ENCODE peak calls at places on chromosomes 3 and 15, in five cellular contexts. One of them, this sample, is unnamed.

GRCh38 chr15:88021601-88022000 is 234.9 kb downstream of the NTRK3 start:
- DNase-seq in neuronal stem cell: no peak
- DNase-seq in H1: no peak
- DNase-seq in H9: no peak
- DNase-seq in IMR-90: no peak
- DNase-seq in this sample: no peak

GRCh38 chr3:72310028-72310987 is 525.4 kb upstream of the PROK2 start:
- DNase-seq in IMR-90: peak
- DNase-seq in H9: no peak
- DNase-seq in H1: no peak
- DNase-seq in neuronal stem cell: no peak
- DNase-seq in this sample: peak

GRCh38 chr15:68335655-68336054 is 58.1 kb downstream of the FEM1B start:
- DNase-seq in H1: no peak
- DNase-seq in neuronal stem cell: no peak
- DNase-seq in H9: no peak
- DNase-seq in IMR-90: no peak
- DNase-seq in this sample: no peak

GRCh38 chr3:83849331-83849730 is 1109.5 kb upstream of the CADM2 start:
- DNase-seq in H1: no peak
- DNase-seq in H9: no peak
- DNase-seq in IMR-90: no peak
- DNase-seq in neuronal stem cell: no peak
- DNase-seq in this sample: no peak

GRCh38 chr3:19436746-19437145 is 288.4 kb downstream of the KCNH8 start:
- DNase-seq in H1: no peak
- DNase-seq in IMR-90: no peak
- DNase-seq in H9: no peak
- DNase-seq in neuronal stem cell: no peak
- DNase-seq in this sample: no peak

GRCh38 chr15:85284497-85284896 is 95.9 kb upstream of the AKAP13 start:
- DNase-seq in neuronal stem cell: no peak
- DNase-seq in H9: no peak
- DNase-seq in H1: no peak
- DNase-seq in IMR-90: no peak
- DNase-seq in this sample: no peak

GRCh38 chr15:88144921-88145320 is 111.6 kb downstream of the NTRK3 start:
- DNase-seq in IMR-90: no peak
- DNase-seq in H1: no peak
- DNase-seq in H9: no peak
- DNase-seq in neuronal stem cell: no peak
- DNase-seq in this sample: no peak

GRCh38 chr15:100612539-100612938 is 10.2 kb downstream of the ASB7 start:
- DNase-seq in neuronal stem cell: no peak
- DNase-seq in IMR-90: no peak
- DNase-seq in H1: no peak
- DNase-seq in H9: no peak
- DNase-seq in this sample: no peak

GRCh38 chr15:36966704-36967103 is 133.6 kb downstream of the MEIS2 start:
- DNase-seq in IMR-90: no peak
- DNase-seq in neuronal stem cell: no peak
- DNase-seq in H9: no peak
- DNase-seq in H1: no peak
- DNase-seq in this sample: no peak

GRCh38 chr3:189307963-189308362 is 136.2 kb downstream of the TPRG1 start:
- DNase-seq in H9: no peak
- DNase-seq in IMR-90: no peak
- DNase-seq in neuronal stem cell: no peak
- DNase-seq in H1: no peak
- DNase-seq in this sample: no peak

GRCh38 chr3:189303584-189303983 is 131.8 kb downstream of the TPRG1 start:
- DNase-seq in H1: no peak
- DNase-seq in IMR-90: no peak
- DNase-seq in H9: no peak
- DNase-seq in neuronal stem cell: no peak
- DNase-seq in this sample: peak

GRCh38 chr3:189304465-189305341 is 132.9 kb downstream of the TPRG1 start:
- DNase-seq in neuronal stem cell: no peak
- DNase-seq in H9: peak
- DNase-seq in H1: peak
- DNase-seq in IMR-90: no peak
- DNase-seq in this sample: peak

GRCh38 chr3:189308594-189308993 is 136.8 kb downstream of the TPRG1 start:
- DNase-seq in IMR-90: no peak
- DNase-seq in H1: no peak
- DNase-seq in H9: no peak
- DNase-seq in neuronal stem cell: no peak
- DNase-seq in this sample: no peak

GRCh38 chr3:189305412-189305811 is 133.6 kb downstream of the TPRG1 start:
- DNase-seq in IMR-90: no peak
- DNase-seq in H1: no peak
- DNase-seq in H9: no peak
- DNase-seq in neuronal stem cell: no peak
- DNase-seq in this sample: no peak
- H3K18ac ChIP-seq in IMR-90: no peak
- H3K18ac ChIP-seq in H1: no peak
- H3K18ac ChIP-seq in H9: no peak
- H3K18ac ChIP-seq in neuronal stem cell: no peak
- H3K18ac ChIP-seq in this sample: no peak

GRCh38 chr3:59540696-59541095 is 490.9 kb upstream of the CFAP20DC start:
- DNase-seq in H9: no peak
- DNase-seq in IMR-90: no peak
- DNase-seq in neuronal stem cell: no peak
- DNase-seq in H1: no peak
- DNase-seq in this sample: no peak
- H3K4me2 ChIP-seq in H9: peak
- H3K4me2 ChIP-seq in IMR-90: peak
- H3K4me2 ChIP-seq in neuronal stem cell: no peak
- H3K4me2 ChIP-seq in H1: peak
- H3K4me2 ChIP-seq in this sample: peak

GRCh38 chr3:194204036-194204792 is 68.3 kb downstream of the HES1 start:
- DNase-seq in IMR-90: no peak
- DNase-seq in H1: peak
- DNase-seq in neuronal stem cell: peak
- DNase-seq in H9: peak
- DNase-seq in this sample: no peak

GRCh38 chr3:194204793-194205065 is 68.8 kb downstream of the HES1 start:
- DNase-seq in IMR-90: no peak
- DNase-seq in neuronal stem cell: no peak
- DNase-seq in H9: no peak
- DNase-seq in H1: no peak
- DNase-seq in this sample: no peak

GRCh38 chr3:194203482-194204035 is 67.6 kb downstream of the HES1 start:
- DNase-seq in IMR-90: no peak
- DNase-seq in neuronal stem cell: no peak
- DNase-seq in H9: peak
- DNase-seq in H1: peak
- DNase-seq in this sample: no peak

GRCh38 chr3:194206375-194206774 is 70.4 kb downstream of the HES1 start:
- DNase-seq in H9: no peak
- DNase-seq in neuronal stem cell: no peak
- DNase-seq in IMR-90: peak
- DNase-seq in H1: no peak
- DNase-seq in this sample: no peak

DNA sequence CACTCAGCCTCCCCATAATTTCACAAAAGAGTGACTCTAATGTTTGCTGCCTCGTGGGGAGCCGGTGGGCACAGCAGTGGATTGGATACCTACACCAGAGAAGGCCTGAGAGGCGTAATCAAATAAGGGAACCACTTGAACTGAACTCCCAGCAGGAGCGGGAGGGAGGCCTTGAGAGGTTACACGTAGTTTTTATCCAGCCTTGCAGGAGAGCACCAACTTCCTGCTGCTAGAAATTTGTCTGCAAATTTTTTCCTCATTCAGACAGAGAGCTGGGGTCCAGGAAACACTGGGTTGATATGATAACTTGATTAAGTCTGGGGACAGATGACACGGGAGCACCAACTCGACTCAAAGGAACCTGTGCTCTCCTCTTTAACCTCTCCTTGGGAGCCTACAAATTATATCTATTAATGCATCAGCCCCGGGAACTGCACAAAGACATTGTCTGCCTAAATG is 69.8 kb downstream of the HES1 start:
- DNase-seq in IMR-90: no peak
- DNase-seq in H9: peak
- DNase-seq in neuronal stem cell: no peak
- DNase-seq in H1: peak
- DNase-seq in this sample: no peak
- H3K14ac ChIP-seq in IMR-90: no peak
- H3K14ac ChIP-seq in H9: no peak
- H3K14ac ChIP-seq in neuronal stem cell: no peak
- H3K14ac ChIP-seq in H1: no peak
- H3K14ac ChIP-seq in this sample: no peak

GRCh38 chr3:130649061-130649654 is 97.5 kb downstream of the PIK3R4 start:
- DNase-seq in H9: no peak
- DNase-seq in IMR-90: no peak
- DNase-seq in neuronal stem cell: no peak
- DNase-seq in H1: no peak
- DNase-seq in this sample: no peak
- H3K18ac ChIP-seq in H9: no peak
- H3K18ac ChIP-seq in IMR-90: no peak
- H3K18ac ChIP-seq in neuronal stem cell: no peak
- H3K18ac ChIP-seq in H1: no peak
- H3K18ac ChIP-seq in this sample: no peak

DNA sequence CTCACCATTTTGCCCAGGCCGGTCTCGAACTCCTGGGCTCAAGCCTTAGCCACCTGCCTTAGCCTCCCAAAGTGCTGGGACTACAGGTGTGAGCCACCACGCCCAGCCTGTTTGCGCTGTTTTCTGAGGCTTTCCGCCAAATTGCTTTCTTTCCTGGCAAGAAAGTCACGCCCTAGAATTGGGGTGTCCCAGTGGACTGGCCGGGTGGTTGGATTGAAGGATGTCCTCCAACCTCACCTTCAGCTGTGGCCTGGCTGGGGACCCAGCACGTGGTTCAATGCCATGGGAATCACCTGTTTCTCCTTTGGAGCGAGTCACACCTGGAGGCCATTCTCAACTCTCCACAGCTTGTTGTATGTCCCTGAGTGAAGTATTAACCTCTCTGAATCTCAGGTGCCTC is 5.8 kb upstream of the ANKDD1A start:
- DNase-seq in IMR-90: no peak
- DNase-seq in H1: no peak
- DNase-seq in H9: no peak
- DNase-seq in neuronal stem cell: no peak
- DNase-seq in this sample: no peak
- H3K4me2 ChIP-seq in IMR-90: no peak
- H3K4me2 ChIP-seq in H1: peak
- H3K4me2 ChIP-seq in H9: no peak
- H3K4me2 ChIP-seq in neuronal stem cell: no peak
- H3K4me2 ChIP-seq in this sample: no peak